ENCODE peak calls at places on chromosomes 3 and 15, in nine cellular contexts. L is aorta; H is mesendoderm; B is amniotic epithelial cell; G is NCI-H1417; N is cardiac muscle cell; A is H1; F is naive thymus-derived CD8-positive, alpha-beta T cell; Y is NCI-H2081. E is an unnamed sample.

GRCh38 chr3:123449986-123450474 is 1.1 kb upstream of the ADCY5 start:
- DNase-seq in B (no peak), H (peak), G (no peak), L (peak), A (no peak), Y (no peak), N (peak), F (no peak), E (no peak)

GRCh38 chr15:71570736-71571135 is 239.6 kb upstream of the NR2E3 start:
- DNase-seq in Y (no peak), A (no peak), L (no peak), F (no peak), B (no peak), H (no peak), G (no peak), N (no peak), E (no peak)

GRCh38 chr3:142857056-142857455 is 31.8 kb downstream of the PCOLCE2 start:
- DNase-seq in H (peak), L (no peak), Y (peak), B (peak), G (no peak), A (no peak), F (no peak), N (peak), E (no peak)

GRCh38 chr15:52360229-52361203 is 64.9 kb upstream of the MYO5C start:
- DNase-seq in F (no peak), G (no peak), B (no peak), A (no peak), N (no peak), L (no peak), Y (no peak), H (no peak), E (no peak)

GRCh38 chr3:12743583-12743982 is 15.5 kb downstream of the TMEM40 start:
- DNase-seq in G (no peak), N (no peak), L (no peak), B (no peak), A (no peak), Y (no peak), H (no peak), F (no peak), E (no peak)

GRCh38 chr3:72097053-72097452 is 312.1 kb upstream of the PROK2 start:
- DNase-seq in H (no peak), A (no peak), B (no peak), F (no peak), N (no peak), L (no peak), G (no peak), Y (no peak), E (no peak)

GRCh38 chr3:24128195-24129005 is 183.3 kb downstream of the NR1D2 start:
- DNase-seq in H (no peak), N (no peak), B (peak), F (no peak), G (no peak), Y (no peak), L (no peak), A (no peak), E (no peak)

GRCh38 chr3:133930341-133930933 is 34.8 kb upstream of the RAB6B start:
- DNase-seq in A (no peak), F (no peak), H (peak), N (peak), B (peak), G (peak), Y (peak), L (no peak), E (peak)

E was measured in iPS DF 6.9.